ENCODE peak calls at places on chromosomes 5 and 9, in eight cellular contexts. D is iris pigment epithelial cell; T is thoracic aorta; M is CD4-positive, alpha-beta memory T cell; X is activated CD8-positive, alpha-beta memory T cell treated with anti-CD3 and anti-CD28 coated beads for 48 hours; P is HTR-8/SVneo; H is dermis microvascular lymphatic vessel endothelial cell; E is activated CD4-positive, CD25-positive, alpha-beta regulatory T cell. K is an unnamed sample.

GRCh38 chr5:131525805-131526204 is 109.2 kb downstream of the RAPGEF6 start:
- DNase-seq in D (peak; percentile 45), T (no peak), M (no peak), X (no peak), P (no peak), H (no peak), E (no peak), K (no peak)

GRCh38 chr9:92140074-92140753 is 25.0 kb upstream of the SPTLC1 start:
- DNase-seq in D (peak; percentile 66), T (no peak), M (peak; percentile 67), X (peak; percentile 59), P (peak; percentile 64), H (no peak), E (peak; percentile 41), K (peak; percentile 83)

GRCh38 chr5:134541736-134542376 is 16.4 kb downstream of the JADE2 start:
- DNase-seq in D (peak; percentile 45), T (no peak), M (peak; percentile 27), X (no peak), P (no peak), H (no peak), E (no peak), K (no peak)

GRCh38 chr5:32193591-32193990 is 19.5 kb upstream of the GOLPH3 start:
- DNase-seq in D (peak; percentile 85), T (peak; percentile 88), M (no peak), X (no peak), P (peak; percentile 77), H (peak; percentile 96), E (no peak), K (no peak)

GRCh38 chr9:32423371-32423770 is 38.9 kb downstream of the ACO1 start:
- DNase-seq in D (peak; percentile 96), T (no peak), M (no peak), X (no peak), P (no peak), H (no peak), E (no peak), K (no peak)

GRCh38 chr5:177473461-177473991 is at the start of gene DBN1:
- DNase-seq in D (peak; percentile 62), T (no peak), M (no peak), X (no peak), P (no peak), H (no peak), E (no peak), K (no peak)

GRCh38 chr9:30116673-30117217 is 2267.7 kb upstream of the ACO1 start:
- DNase-seq in D (no peak), T (no peak), M (no peak), X (no peak), P (no peak), H (no peak), E (no peak), K (no peak)

GRCh38 chr9:134352247-134352933 is 26.1 kb downstream of the RXRA start:
- DNase-seq in D (no peak), T (no peak), M (no peak), X (no peak), P (no peak), H (no peak), E (no peak), K (no peak)

GRCh38 chr5:163838738-163839137 is 333.3 kb downstream of the MAT2B start:
- DNase-seq in D (no peak), T (no peak), M (no peak), X (no peak), P (no peak), H (no peak), E (no peak), K (no peak)

GRCh38 chr5:75052461-75053285 is at the start of gene GCNT4:
- DNase-seq in D (peak; percentile 44), T (no peak), M (peak; percentile 49), X (peak; percentile 23), P (peak; percentile 28), H (no peak), E (peak; percentile 36), K (no peak)

GRCh38 chr9:38394419-38394818 is 1.9 kb downstream of the ALDH1B1 start:
- DNase-seq in D (no peak), T (no peak), M (no peak), X (no peak), P (no peak), H (no peak), E (no peak), K (no peak)

GRCh38 chr5:56052735-56053134 is 58.0 kb upstream of the IL6ST start:
- DNase-seq in D (no peak), T (no peak), M (no peak), X (no peak), P (no peak), H (no peak), E (no peak), K (no peak)

GRCh38 chr5:38341641-38342040 is 83.3 kb downstream of the EGFLAM start:
- DNase-seq in D (no peak), T (no peak), M (no peak), X (no peak), P (no peak), H (no peak), E (no peak), K (no peak)

GRCh38 chr5:136023935-136024645 is 4.7 kb upstream of the TGFBI start:
- DNase-seq in D (peak; percentile 55), T (no peak), M (no peak), X (no peak), P (no peak), H (no peak), E (no peak), K (no peak)

GRCh38 chr9:35333551-35333950 is 156.4 kb upstream of the RUSC2 start:
- DNase-seq in D (peak; percentile 84), T (no peak), M (no peak), X (no peak), P (no peak), H (no peak), E (no peak), K (no peak)

GRCh38 chr5:160543395-160543794 is 121.7 kb downstream of the PTTG1 start:
- DNase-seq in D (no peak), T (no peak), M (no peak), X (no peak), P (no peak), H (no peak), E (no peak), K (no peak)

GRCh38 chr5:37667846-37668245 is 172.0 kb downstream of the GDNF start:
- DNase-seq in D (peak; percentile 23), T (no peak), M (no peak), X (no peak), P (no peak), H (no peak), E (no peak), K (no peak)

GRCh38 chr9:127290666-127291065 is 26.1 kb downstream of the GARNL3 start:
- DNase-seq in D (no peak), T (no peak), M (no peak), X (no peak), P (no peak), H (no peak), E (no peak), K (no peak)

GRCh38 chr5:128838631-128839030 is 126.7 kb upstream of the SLC27A6 start:
- DNase-seq in D (no peak), T (no peak), M (no peak), X (no peak), P (no peak), H (no peak), E (no peak), K (no peak)

GRCh38 chr5:179601871-179602625 is 21.4 kb downstream of the HNRNPH1 start:
- DNase-seq in D (no peak), T (no peak), M (no peak), X (no peak), P (no peak), H (no peak), E (no peak), K (no peak)

GRCh38 chr9:88387035-88387732 is 1.1 kb upstream of the SPIN1 start:
- DNase-seq in D (peak; percentile 65), T (peak; percentile 3), M (peak; percentile 80), X (peak; percentile 3), P (no peak), H (no peak), E (no peak), K (peak; percentile 10)

GRCh38 chr5:150103678-150104549 is 17.6 kb upstream of the CSF1R start:
- DNase-seq in D (no peak), T (no peak), M (no peak), X (no peak), P (no peak), H (no peak), E (no peak), K (no peak)

GRCh38 chr9:93081931-93082330 is 14.1 kb upstream of the CARD19 start:
- DNase-seq in D (peak; percentile 80), T (no peak), M (no peak), X (no peak), P (no peak), H (no peak), E (no peak), K (no peak)

GRCh38 chr9:75001719-75002421 is 26.2 kb downstream of the CARNMT1 start:
- DNase-seq in D (peak; percentile 88), T (no peak), M (no peak), X (no peak), P (peak; percentile 31), H (peak; percentile 88), E (no peak), K (peak; percentile 64)

GRCh38 chr9:76703270-76703669 is 61.0 kb upstream of the PCA3 start:
- DNase-seq in D (no peak), T (no peak), M (no peak), X (no peak), P (no peak), H (no peak), E (no peak), K (no peak)

GRCh38 chr9:90124961-90125360 is 517.7 kb downstream of the DIRAS2 start:
- DNase-seq in D (no peak), T (no peak), M (no peak), X (no peak), P (no peak), H (no peak), E (no peak), K (no peak)

GRCh38 chr9:114282507-114282906 is 40.4 kb upstream of the ORM1 start:
- DNase-seq in D (no peak), T (no peak), M (no peak), X (no peak), P (no peak), H (no peak), E (no peak), K (no peak)

GRCh38 chr5:1410156-1411014 is 34.9 kb downstream of the SLC6A3 start:
- DNase-seq in D (no peak), T (no peak), M (no peak), X (no peak), P (no peak), H (no peak), E (no peak), K (no peak)

GRCh38 chr5:133868946-133869674 is 99.3 kb downstream of the C5orf15 start:
- DNase-seq in D (peak; percentile 79), T (peak; percentile 41), M (peak; percentile 46), X (peak; percentile 43), P (peak; percentile 69), H (peak; percentile 41), E (peak; percentile 21), K (peak; percentile 72)

GRCh38 chr9:125428060-125428481 is 166.4 kb downstream of the GAPVD1 start:
- DNase-seq in D (no peak), T (no peak), M (no peak), X (no peak), P (peak; percentile 40), H (no peak), E (no peak), K (peak; percentile 30)

GRCh38 chr5:53035868-53036381 is 46.8 kb downstream of the ITGA2 start:
- DNase-seq in D (peak; percentile 63), T (no peak), M (no peak), X (no peak), P (no peak), H (no peak), E (no peak), K (no peak)

GRCh38 chr9:33923079-33923478 is 106.1 kb downstream of the UBE2R2 start:
- DNase-seq in D (no peak), T (no peak), M (no peak), X (no peak), P (no peak), H (no peak), E (no peak), K (no peak)

GRCh38 chr5:19122923-19123322 is 865.1 kb downstream of the CDH18 start:
- DNase-seq in D (no peak), T (no peak), M (no peak), X (no peak), P (no peak), H (no peak), E (no peak), K (no peak)

GRCh38 chr9:571066-571465 is 270.4 kb upstream of the DMRT1 start:
- DNase-seq in D (no peak), T (no peak), M (no peak), X (no peak), P (no peak), H (no peak), E (no peak), K (no peak)

K was measured in memory B cell.